ENCODE peak calls at places on chromosomes 12 and 14, in seven cellular contexts. E is skeletal muscle cell, H is left cardiac atrium, I is left lung, O is SW480, U is epithelial cell of esophagus, X is SJSA1. R is an unnamed sample.

GRCh38 chr12:93582351-93582750 is 9.9 kb downstream of the SOCS2 start:
- DNase-seq in X (no peak), H (no peak), U (peak), E (no peak), I (no peak), O (no peak), R (no peak)

GRCh38 chr14:91378945-91379932 is 38.4 kb downstream of the CCDC88C start:
- DNase-seq in I (peak), O (no peak), U (no peak), H (no peak), X (no peak), E (no peak), R (no peak)

GRCh38 chr12:67469666-67470065 is 178.9 kb upstream of the DYRK2 start:
- DNase-seq in X (peak), I (no peak), U (no peak), O (no peak), H (no peak), E (no peak), R (no peak)

GRCh38 chr12:67705394-67706370 is 57.1 kb downstream of the DYRK2 start:
- DNase-seq in I (no peak), E (peak), X (peak), H (no peak), O (no peak), U (no peak), R (peak)

GRCh38 chr14:95006479-95006878 is 150.8 kb downstream of the DICER1 start:
- DNase-seq in X (no peak), H (no peak), U (no peak), O (no peak), I (no peak), E (no peak), R (no peak)

GRCh38 chr14:51487848-51488247 is 163.9 kb upstream of the FRMD6 start:
- DNase-seq in I (no peak), O (no peak), H (no peak), U (no peak), E (no peak), X (no peak), R (no peak)

GRCh38 chr14:103721334-103722120 is 5.9 kb downstream of the ZFYVE21 start:
- DNase-seq in I (no peak), H (no peak), O (peak), E (no peak), X (peak), U (peak), R (no peak)

GRCh38 chr12:3088251-3088650 is 11.1 kb downstream of the TSPAN9 start:
- DNase-seq in X (no peak), H (no peak), I (no peak), O (no peak), E (no peak), U (peak), R (no peak)

GRCh38 chr12:2396448-2396871 is 343.7 kb downstream of the CACNA1C start:
- DNase-seq in O (no peak), H (peak), U (no peak), E (no peak), X (no peak), I (peak), R (no peak)

GRCh38 chr12:47556219-47556618 is 149.6 kb downstream of the RPAP3 start:
- DNase-seq in U (peak), H (no peak), O (no peak), I (no peak), E (no peak), X (no peak), R (no peak)

GRCh38 chr12:66573605-66574004 is 105.3 kb downstream of the GRIP1 start:
- DNase-seq in H (no peak), O (no peak), X (no peak), E (no peak), I (no peak), U (no peak), R (no peak)

GRCh38 chr12:2118061-2118460 is 65.3 kb downstream of the CACNA1C start:
- DNase-seq in O (no peak), E (no peak), X (no peak), U (no peak), H (no peak), I (no peak), R (no peak)

GRCh38 chr12:78210894-78211302 is 380.2 kb downstream of the NAV3 start:
- DNase-seq in E (peak), H (no peak), X (peak), I (no peak), O (peak), U (peak), R (peak)

GRCh38 chr14:77186911-77187648 is 5.5 kb downstream of the TMEM63C start:
- DNase-seq in U (peak), X (no peak), H (no peak), I (no peak), O (peak), E (peak), R (peak)

GRCh38 chr14:64950889-64951288 is 8.3 kb upstream of the GPX2 start:
- DNase-seq in I (no peak), X (no peak), U (no peak), O (no peak), H (peak), E (no peak), R (no peak)

GRCh38 chr14:102225936-102226335 is 79.0 kb downstream of the MOK start:
- DNase-seq in U (no peak), I (no peak), E (no peak), O (no peak), H (no peak), X (no peak), R (no peak)

GRCh38 chr12:108321688-108322087 is 17.4 kb downstream of the CMKLR1 start:
- DNase-seq in O (no peak), E (no peak), X (no peak), H (no peak), U (no peak), I (no peak), R (no peak)

GRCh38 chr12:51591020-51591901 is at the start of gene SCN8A:
- DNase-seq in E (peak), I (peak), X (peak), H (peak), U (peak), O (peak), R (peak)

GRCh38 chr14:69464379-69464778 is 20.1 kb upstream of the PLEKHD1 start:
- DNase-seq in X (no peak), I (no peak), H (no peak), U (no peak), O (no peak), E (no peak), R (no peak)

GRCh38 chr12:7241404-7242005 is 52.0 kb downstream of the PEX5 start:
- DNase-seq in X (no peak), O (no peak), I (no peak), E (peak), U (peak), H (no peak), R (no peak)

GRCh38 chr14:41521891-41522290 is 84.8 kb upstream of the LRFN5 start:
- DNase-seq in O (no peak), U (no peak), I (no peak), X (no peak), H (no peak), E (no peak), R (peak)

GRCh38 chr12:83642205-83642604 is 955.5 kb downstream of the TMTC2 start:
- DNase-seq in I (peak), X (no peak), H (no peak), O (no peak), E (no peak), U (no peak), R (no peak)

GRCh38 chr12:50314629-50315312 is 31.5 kb upstream of the LIMA1 start:
- DNase-seq in H (no peak), E (no peak), X (peak), I (no peak), U (peak), O (peak), R (peak)